ENCODE peak calls at places on chromosomes 12 and 14, in five cellular contexts. One of them, this sample, is unnamed.

GRCh38 chr12:131415781-131416180 is 295.1 kb upstream of the SFSWAP start:
- DNase-seq in stomach: no peak
- DNase-seq in uterus: no peak
- DNase-seq in IMR-90: no peak
- DNase-seq in left lung: no peak
- DNase-seq in this sample: no peak

GRCh38 chr12:93205361-93205760 is 172.4 kb upstream of the NUDT4 start:
- DNase-seq in stomach: no peak
- DNase-seq in uterus: no peak
- DNase-seq in IMR-90: no peak
- DNase-seq in left lung: no peak
- DNase-seq in this sample: no peak

GRCh38 chr14:99158646-99159165 is 113.3 kb downstream of the BCL11B start:
- DNase-seq in stomach: peak; percentile 24
- DNase-seq in uterus: no peak
- DNase-seq in IMR-90: no peak
- DNase-seq in left lung: no peak
- DNase-seq in this sample: no peak

GRCh38 chr14:36583242-36584166 is 1.1 kb upstream of the NKX2-8 start:
- DNase-seq in stomach: no peak
- DNase-seq in uterus: no peak
- DNase-seq in IMR-90: no peak
- DNase-seq in left lung: no peak
- DNase-seq in this sample: no peak

GRCh38 chr12:120925740-120926563 is 21.8 kb upstream of the SPPL3 start:
- DNase-seq in stomach: no peak
- DNase-seq in uterus: no peak
- DNase-seq in IMR-90: no peak
- DNase-seq in left lung: no peak
- DNase-seq in this sample: no peak

GRCh38 chr14:67572608-67573007 is 27.5 kb downstream of the PIGH start:
- DNase-seq in stomach: no peak
- DNase-seq in uterus: no peak
- DNase-seq in IMR-90: no peak
- DNase-seq in left lung: no peak
- DNase-seq in this sample: no peak

GRCh38 chr14:49634547-49635334 is at the start of gene DNAAF2:
- DNase-seq in stomach: peak; percentile 63
- DNase-seq in uterus: peak; percentile 51
- DNase-seq in IMR-90: peak; percentile 76
- DNase-seq in left lung: peak; percentile 64
- DNase-seq in this sample: peak; percentile 77

GRCh38 chr12:29425722-29426121 is 44.8 kb upstream of the ERGIC2 start:
- DNase-seq in stomach: no peak
- DNase-seq in uterus: no peak
- DNase-seq in IMR-90: no peak
- DNase-seq in left lung: no peak
- DNase-seq in this sample: no peak

GRCh38 chr14:77902806-77903205 is 102.9 kb downstream of the ADCK1 start:
- DNase-seq in stomach: no peak
- DNase-seq in uterus: no peak
- DNase-seq in IMR-90: no peak
- DNase-seq in left lung: no peak
- DNase-seq in this sample: no peak

GRCh38 chr12:129186952-129187351 is 333.7 kb downstream of the GLT1D1 start:
- DNase-seq in stomach: no peak
- DNase-seq in uterus: no peak
- DNase-seq in IMR-90: no peak
- DNase-seq in left lung: no peak
- DNase-seq in this sample: no peak

GRCh38 chr12:106223485-106224391 is 24.1 kb downstream of the CKAP4 start:
- DNase-seq in stomach: peak; percentile 76
- DNase-seq in uterus: peak; percentile 77
- DNase-seq in IMR-90: peak; percentile 54
- DNase-seq in left lung: peak; percentile 70
- DNase-seq in this sample: peak; percentile 67

GRCh38 chr14:75430526-75430925 is 2.7 kb downstream of the JDP2 start:
- DNase-seq in stomach: peak; percentile 47
- DNase-seq in uterus: no peak
- DNase-seq in IMR-90: peak; percentile 58
- DNase-seq in left lung: no peak
- DNase-seq in this sample: no peak

GRCh38 chr12:95460105-95460504 is 13.8 kb upstream of the METAP2 start:
- DNase-seq in stomach: no peak
- DNase-seq in uterus: no peak
- DNase-seq in IMR-90: no peak
- DNase-seq in left lung: no peak
- DNase-seq in this sample: no peak

GRCh38 chr14:55129428-55130193 is 559 bp downstream of the LGALS3 start:
- DNase-seq in stomach: peak; percentile 70
- DNase-seq in uterus: peak; percentile 71
- DNase-seq in IMR-90: peak; percentile 74
- DNase-seq in left lung: peak; percentile 80
- DNase-seq in this sample: peak; percentile 62

GRCh38 chr12:14854586-14855163 is 11.3 kb upstream of the ART4 start:
- DNase-seq in stomach: no peak
- DNase-seq in uterus: no peak
- DNase-seq in IMR-90: peak; percentile 16
- DNase-seq in left lung: no peak
- DNase-seq in this sample: no peak

GRCh38 chr12:24066865-24067264 is 117.4 kb upstream of the SOX5 start:
- DNase-seq in stomach: no peak
- DNase-seq in uterus: peak; percentile 18
- DNase-seq in IMR-90: peak; percentile 77
- DNase-seq in left lung: no peak
- DNase-seq in this sample: no peak

GRCh38 chr14:73795974-73796373 is 55.7 kb upstream of the PTGR2 start:
- DNase-seq in stomach: peak; percentile 63
- DNase-seq in uterus: no peak
- DNase-seq in IMR-90: peak; percentile 60
- DNase-seq in left lung: no peak
- DNase-seq in this sample: no peak

GRCh38 chr14:100375273-100375962 is 52.3 kb downstream of the SLC25A47 start:
- DNase-seq in stomach: peak; percentile 56
- DNase-seq in uterus: peak; percentile 76
- DNase-seq in IMR-90: peak; percentile 99
- DNase-seq in left lung: peak; percentile 85
- DNase-seq in this sample: no peak

GRCh38 chr14:77469539-77469938 is 11.6 kb downstream of the AHSA1 start:
- DNase-seq in stomach: no peak
- DNase-seq in uterus: no peak
- DNase-seq in IMR-90: no peak
- DNase-seq in left lung: no peak
- DNase-seq in this sample: no peak

GRCh38 chr12:34389378-34390170 is 367.3 kb downstream of the ALG10 start:
- DNase-seq in stomach: no peak
- DNase-seq in uterus: no peak
- DNase-seq in IMR-90: no peak
- DNase-seq in left lung: no peak
- DNase-seq in this sample: peak; percentile 30

GRCh38 chr14:103737432-103738045 is 21.9 kb downstream of the ZFYVE21 start:
- DNase-seq in stomach: no peak
- DNase-seq in uterus: no peak
- DNase-seq in IMR-90: no peak
- DNase-seq in left lung: no peak
- DNase-seq in this sample: no peak

GRCh38 chr12:124190301-124191023 is 104.4 kb upstream of the RFLNA start:
- DNase-seq in stomach: no peak
- DNase-seq in uterus: no peak
- DNase-seq in IMR-90: no peak
- DNase-seq in left lung: no peak
- DNase-seq in this sample: no peak

GRCh38 chr12:130879212-130879686 is 7.4 kb downstream of the RAN start:
- DNase-seq in stomach: no peak
- DNase-seq in uterus: no peak
- DNase-seq in IMR-90: no peak
- DNase-seq in left lung: no peak
- DNase-seq in this sample: no peak

GRCh38 chr12:40146800-40147797 is 41.2 kb upstream of the SLC2A13 start:
- DNase-seq in stomach: no peak
- DNase-seq in uterus: no peak
- DNase-seq in IMR-90: no peak
- DNase-seq in left lung: no peak
- DNase-seq in this sample: no peak

GRCh38 chr12:78060186-78060585 is 229.5 kb downstream of the NAV3 start:
- DNase-seq in stomach: no peak
- DNase-seq in uterus: no peak
- DNase-seq in IMR-90: peak; percentile 88
- DNase-seq in left lung: no peak
- DNase-seq in this sample: no peak

GRCh38 chr14:24315807-24316596 is 4.7 kb downstream of the LTB4R start:
- DNase-seq in stomach: peak; percentile 77
- DNase-seq in uterus: no peak
- DNase-seq in IMR-90: no peak
- DNase-seq in left lung: peak; percentile 48
- DNase-seq in this sample: no peak

GRCh38 chr12:26359576-26359975 is 164.2 kb downstream of the SSPN start:
- DNase-seq in stomach: no peak
- DNase-seq in uterus: no peak
- DNase-seq in IMR-90: no peak
- DNase-seq in left lung: no peak
- DNase-seq in this sample: no peak

GRCh38 chr12:6193853-6194815 is 6.1 kb upstream of the CD9 start:
- DNase-seq in stomach: peak; percentile 47
- DNase-seq in uterus: no peak
- DNase-seq in IMR-90: peak; percentile 58
- DNase-seq in left lung: no peak
- DNase-seq in this sample: no peak

DNA sequence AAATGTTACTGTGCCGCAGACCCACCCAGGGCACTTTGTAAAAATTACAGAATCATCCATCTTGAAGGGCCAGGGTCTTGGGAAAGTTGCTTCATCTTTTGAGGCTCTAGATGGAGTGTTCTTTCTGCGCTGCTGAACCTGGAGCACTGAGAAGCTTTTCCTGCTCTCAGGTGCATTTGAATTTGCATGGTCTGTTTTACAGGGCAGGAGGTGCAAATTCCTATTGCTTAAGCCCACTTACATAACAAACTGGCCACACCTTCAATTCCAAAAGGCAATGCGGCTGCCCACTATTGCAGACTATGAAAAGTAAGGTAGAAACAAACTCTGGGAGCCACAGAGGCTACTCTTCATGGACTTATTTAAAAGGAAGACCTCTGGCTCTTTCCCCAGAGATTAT is 254.8 kb downstream of the CACNA1C start:
- DNase-seq in stomach: no peak
- DNase-seq in uterus: no peak
- DNase-seq in IMR-90: no peak
- DNase-seq in left lung: no peak
- DNase-seq in this sample: no peak
- H3K4me1 ChIP-seq in stomach: peaks cover 28% of the 10 kb centered on the region
- H3K4me1 ChIP-seq in uterus: peaks cover 8% of the 10 kb centered on the region
- H3K4me1 ChIP-seq in IMR-90: peaks cover 31% of the 10 kb centered on the region
- H3K4me1 ChIP-seq in left lung: no peaks in the 10 kb centered on the region
- H3K4me1 ChIP-seq in this sample: no peaks in the 10 kb centered on the region

GRCh38 chr14:86050072-86050683 is 520.2 kb downstream of the FLRT2 start:
- DNase-seq in stomach: no peak
- DNase-seq in uterus: no peak
- DNase-seq in IMR-90: no peak
- DNase-seq in left lung: no peak
- DNase-seq in this sample: no peak

GRCh38 chr14:86057018-86057667 is 527.2 kb downstream of the FLRT2 start:
- DNase-seq in stomach: no peak
- DNase-seq in uterus: no peak
- DNase-seq in IMR-90: peak; percentile 39
- DNase-seq in left lung: no peak
- DNase-seq in this sample: no peak

GRCh38 chr14:86052868-86053267 is 522.9 kb downstream of the FLRT2 start:
- DNase-seq in stomach: no peak
- DNase-seq in uterus: no peak
- DNase-seq in IMR-90: no peak
- DNase-seq in left lung: no peak
- DNase-seq in this sample: no peak

DNA sequence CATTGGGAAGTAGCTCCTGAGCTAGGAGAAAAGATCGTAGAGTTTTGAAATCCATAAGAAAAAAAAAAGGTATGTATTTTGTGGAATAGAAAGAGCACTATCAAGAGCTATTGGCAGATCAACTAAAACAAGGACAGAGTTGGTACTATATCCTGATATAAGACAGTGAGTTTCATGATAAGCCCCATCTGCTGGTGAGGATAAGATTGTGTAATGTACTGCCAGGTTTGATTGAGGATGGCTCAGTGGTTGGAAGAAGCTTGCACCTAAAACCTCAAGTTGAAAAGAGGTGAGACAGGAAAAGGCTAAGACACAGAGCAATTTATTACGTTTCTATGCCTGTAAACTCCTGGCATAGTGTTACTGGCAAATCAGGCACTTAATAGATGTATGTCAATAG is 525.6 kb downstream of the FLRT2 start:
- DNase-seq in stomach: no peak
- DNase-seq in uterus: no peak
- DNase-seq in IMR-90: peak; percentile 13
- DNase-seq in left lung: no peak
- DNase-seq in this sample: no peak
- TF ChIP-seq CTCF in stomach: no peak
- TF ChIP-seq CTCF in uterus: no peak
- TF ChIP-seq CTCF in IMR-90: peak; percentile 19
- TF ChIP-seq CTCF in left lung: no peak
- TF ChIP-seq CTCF in this sample: no peak

DNA sequence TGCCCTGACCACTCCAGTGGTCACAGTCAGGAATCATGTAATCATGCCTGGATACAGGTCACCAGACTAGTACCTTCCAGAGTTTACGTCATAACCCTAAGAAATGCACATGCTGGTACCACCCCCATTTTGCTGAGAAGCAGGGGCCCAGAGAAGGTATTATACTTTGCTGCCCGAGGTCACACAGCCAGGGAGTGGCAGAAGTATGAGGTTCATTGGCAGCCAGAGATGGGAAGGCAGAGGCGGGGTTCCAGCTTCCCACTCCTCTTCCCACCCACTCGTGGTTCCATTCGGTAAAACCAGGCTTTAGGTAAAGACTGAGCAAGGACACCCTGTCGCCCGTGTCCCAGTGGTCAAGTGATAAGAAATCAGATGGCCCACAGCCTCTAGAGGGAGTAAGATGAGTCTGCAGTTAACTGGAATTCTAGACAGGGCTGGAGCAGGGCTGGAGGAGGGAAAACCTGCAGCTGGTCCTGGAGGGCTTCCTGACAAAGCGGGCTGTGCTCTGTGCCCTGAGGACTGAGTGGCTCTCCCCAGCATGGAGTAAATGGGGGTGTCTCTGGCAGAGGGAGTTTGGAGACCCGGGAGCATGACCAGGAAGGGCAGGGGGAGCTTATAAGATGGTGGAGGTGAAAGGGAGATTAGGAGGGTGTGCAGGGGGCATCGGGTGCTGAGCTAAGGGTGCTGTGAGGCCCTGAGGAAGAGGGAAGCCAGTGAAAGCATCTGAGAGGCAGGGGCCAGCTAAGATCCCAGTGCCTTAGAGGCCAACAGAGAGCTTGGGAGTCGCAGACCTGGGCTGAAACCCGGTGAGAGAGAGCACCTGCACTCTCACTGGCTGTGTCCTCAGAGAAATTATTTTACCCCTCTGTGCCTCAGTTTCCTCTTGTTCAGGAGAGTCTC is 5.7 kb downstream of the FAM222A start:
- DNase-seq in stomach: no peak
- DNase-seq in uterus: no peak
- DNase-seq in IMR-90: peak; percentile 5
- DNase-seq in left lung: no peak
- DNase-seq in this sample: no peak
- H3K27me3 ChIP-seq in stomach: peaks cover 50% of the 10 kb centered on the region
- H3K27me3 ChIP-seq in uterus: no peaks in the 10 kb centered on the region
- H3K27me3 ChIP-seq in IMR-90: peaks cover 59% of the 10 kb centered on the region
- H3K27me3 ChIP-seq in left lung: no peaks in the 10 kb centered on the region
- H3K27me3 ChIP-seq in this sample: no peaks in the 10 kb centered on the region

GRCh38 chr12:57090924-57091632 is 2.2 kb downstream of the NAB2 start:
- DNase-seq in stomach: no peak
- DNase-seq in uterus: no peak
- DNase-seq in IMR-90: no peak
- DNase-seq in left lung: no peak
- DNase-seq in this sample: peak; percentile 60
- H3K4me1 ChIP-seq in stomach: peaks cover 70% of the 10 kb centered on the region
- H3K4me1 ChIP-seq in uterus: peaks cover 39% of the 10 kb centered on the region
- H3K4me1 ChIP-seq in IMR-90: peaks cover 38% of the 10 kb centered on the region
- H3K4me1 ChIP-seq in left lung: peaks cover 30% of the 10 kb centered on the region
- H3K4me1 ChIP-seq in this sample: peaks cover 6% of the 10 kb centered on the region

This sample was measured in pancreas.